ENCODE peak calls at places on chromosomes 11 and 22, in six cellular contexts. J, R, A, E, N and G are unnamed samples. For H3K4me1, the result is how much of the 10 kb centered on the place peaks cover.

GRCh38 chr22:41487037-41487963 is 18.4 kb downstream of the ACO2 start:
- DNase-seq in J (no peak), R (no peak), A (no peak), E (no peak), N (peak), G (no peak)

GRCh38 chr11:131880279-131880678 is 509.9 kb downstream of the NTM start:
- DNase-seq in J (no peak), R (no peak), A (no peak), E (no peak), N (no peak), G (no peak)

GRCh38 chr22:43853328-43853931 is 8.9 kb downstream of the SULT4A1 start:
- DNase-seq in J (no peak), R (no peak), A (no peak), E (no peak), N (no peak), G (no peak)

GRCh38 chr22:36223504-36223903 is 15.8 kb downstream of the APOL2 start:
- DNase-seq in J (no peak), R (no peak), A (no peak), E (no peak), N (no peak), G (no peak)

GRCh38 chr11:127003260-127003981 is 2.9 kb upstream of the KIRREL3 start:
- DNase-seq in J (no peak), R (no peak), A (peak), E (peak), N (peak), G (peak)

GRCh38 chr22:19483481-19484244 is 3.9 kb downstream of the CDC45 start:
- DNase-seq in J (no peak), R (no peak), A (no peak), E (no peak), N (no peak), G (no peak)

GRCh38 chr11:12269446-12270214 is 107.7 kb upstream of the PARVA start:
- DNase-seq in J (no peak), R (no peak), A (no peak), E (no peak), N (no peak), G (no peak)

GRCh38 chr11:102138677-102139076 is 28.4 kb downstream of the YAP1 start:
- DNase-seq in J (no peak), R (no peak), A (no peak), E (no peak), N (no peak), G (no peak)

GRCh38 chr11:27443746-27444465 is 28.7 kb downstream of the LGR4 start:
- DNase-seq in J (no peak), R (no peak), A (no peak), E (no peak), N (no peak), G (peak)

GRCh38 chr22:20018001-20018400 is 1.4 kb upstream of the ARVCF start:
- DNase-seq in J (no peak), R (no peak), A (no peak), E (no peak), N (no peak), G (no peak)

DNA sequence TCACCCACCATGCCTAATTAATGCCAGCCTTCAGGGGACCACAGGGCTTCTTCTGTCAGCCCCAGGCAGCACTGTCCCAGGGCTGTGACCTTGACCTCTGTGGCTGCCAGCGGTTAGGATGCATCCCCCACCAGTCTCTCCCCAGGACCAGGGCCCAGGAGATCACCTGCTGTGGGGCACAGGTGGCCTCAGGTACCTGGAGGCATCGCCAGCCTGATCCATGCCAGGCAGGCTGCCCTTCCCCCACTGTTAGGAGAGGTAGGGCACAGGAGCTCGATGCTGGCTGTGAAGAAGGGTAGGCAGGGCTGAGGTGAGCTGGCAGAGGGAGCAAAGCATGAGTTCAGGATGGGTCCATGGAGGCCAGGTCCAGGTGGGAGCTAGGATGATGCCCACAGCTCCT is 16.7 kb upstream of the MDK start:
- DNase-seq in J (no peak), R (no peak), A (no peak), E (no peak), N (no peak), G (no peak)
- H3K4me1 ChIP-seq in J (under half), R (under half), A (under half), E (under half), N (under half), G (under half)

GRCh38 chr11:110797453-110797852 is 85.2 kb upstream of the ARHGAP20 start:
- DNase-seq in J (no peak), R (peak), A (no peak), E (no peak), N (peak), G (no peak)

GRCh38 chr11:110798231-110798630 is 86.0 kb upstream of the ARHGAP20 start:
- DNase-seq in J (no peak), R (no peak), A (no peak), E (no peak), N (no peak), G (no peak)

GRCh38 chr11:110793556-110793955 is 81.3 kb upstream of the ARHGAP20 start:
- DNase-seq in J (no peak), R (no peak), A (no peak), E (no peak), N (no peak), G (no peak)

GRCh38 chr11:110795124-110795624 is 82.9 kb upstream of the ARHGAP20 start:
- DNase-seq in J (no peak), R (no peak), A (no peak), E (no peak), N (no peak), G (no peak)
- TF ChIP-seq POLR2A in J (no peak), R (no peak), A (no peak), E (no peak), N (no peak), G (no peak)

DNA sequence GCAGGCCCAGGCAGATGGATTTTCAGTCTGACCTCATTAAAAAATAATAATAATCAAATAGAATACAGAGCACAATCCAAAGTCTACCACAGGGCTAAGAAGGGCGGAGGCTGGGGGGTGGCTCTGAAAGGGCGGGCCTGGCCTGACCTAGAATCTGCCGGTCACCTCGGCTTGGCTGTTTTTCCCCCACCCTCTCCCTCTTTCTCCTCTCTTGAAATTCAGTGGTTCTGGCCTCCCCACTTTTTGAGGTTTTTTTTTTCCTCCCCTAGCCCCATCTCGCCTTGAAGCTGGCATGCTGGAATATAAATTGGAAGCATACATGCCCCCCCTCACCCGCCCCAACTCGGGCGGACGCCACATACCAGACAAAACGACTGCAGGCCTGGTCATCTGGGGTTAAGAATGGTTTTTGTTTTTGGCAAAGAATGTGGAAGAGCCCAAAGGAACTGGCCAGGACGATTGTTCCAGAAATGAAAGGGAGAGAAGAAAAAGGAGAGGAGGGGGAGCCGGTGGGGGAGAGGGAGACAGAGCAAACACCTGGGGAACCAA is 25.1 kb downstream of the MN1 start:
- DNase-seq in J (no peak), R (no peak), A (no peak), E (no peak), N (no peak), G (no peak)
- H3K4me1 ChIP-seq in J (under half), R (under half), A (under half), E (under half), N (under half), G (under half)

DNA sequence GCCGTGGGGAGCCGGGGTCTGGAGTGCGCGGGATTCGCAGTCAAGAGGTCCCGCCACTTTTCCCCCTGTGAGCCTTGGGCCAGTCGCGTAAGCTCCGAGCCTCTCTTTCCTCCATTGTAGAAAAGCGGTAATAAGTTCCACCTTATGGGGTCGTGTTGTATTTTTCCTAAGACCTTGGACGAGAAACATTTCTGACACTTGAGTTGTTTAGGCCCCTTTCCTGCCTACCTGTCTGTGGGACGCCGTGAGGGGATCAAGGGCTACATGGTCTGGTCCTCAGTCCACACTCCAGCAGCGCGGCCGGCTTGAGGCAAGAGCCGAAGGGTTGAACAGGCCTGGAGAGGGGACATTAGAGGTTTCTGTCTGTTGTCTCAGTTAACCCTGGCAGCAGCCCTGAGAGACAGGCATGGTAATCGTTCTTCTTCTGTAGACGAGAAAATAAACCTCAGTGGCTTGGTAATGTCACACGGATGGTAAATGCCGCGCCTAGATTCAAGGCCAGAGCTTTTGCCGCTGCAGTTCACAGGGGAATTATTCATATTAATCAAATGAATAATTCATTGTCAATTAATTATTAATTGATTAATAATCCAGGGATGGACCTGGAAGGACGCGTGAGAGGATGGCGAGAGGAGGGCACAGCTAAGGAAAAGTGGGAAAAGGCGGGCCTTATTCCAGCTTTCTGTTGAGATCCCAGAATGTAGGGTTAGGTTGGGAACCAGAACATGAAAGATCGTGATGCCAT is 545 bp downstream of the FEN1 start:
- DNase-seq in J (no peak), R (no peak), A (no peak), E (peak), N (no peak), G (no peak)
- TF ChIP-seq POLR2A in J (no peak), R (no peak), A (no peak), E (no peak), N (no peak), G (no peak)

GRCh38 chr11:31805037-31805628 is 6.0 kb downstream of the PAX6 start:
- DNase-seq in J (no peak), R (no peak), A (no peak), E (no peak), N (no peak), G (no peak)

GRCh38 chr11:31804439-31805036 is 6.6 kb downstream of the PAX6 start:
- DNase-seq in J (no peak), R (no peak), A (no peak), E (no peak), N (no peak), G (no peak)

GRCh38 chr11:31806186-31806943 is 4.8 kb downstream of the PAX6 start:
- DNase-seq in J (no peak), R (no peak), A (no peak), E (no peak), N (no peak), G (no peak)

GRCh38 chr11:31806944-31807790 is 4.0 kb downstream of the PAX6 start:
- DNase-seq in J (no peak), R (no peak), A (no peak), E (no peak), N (no peak), G (no peak)

DNA sequence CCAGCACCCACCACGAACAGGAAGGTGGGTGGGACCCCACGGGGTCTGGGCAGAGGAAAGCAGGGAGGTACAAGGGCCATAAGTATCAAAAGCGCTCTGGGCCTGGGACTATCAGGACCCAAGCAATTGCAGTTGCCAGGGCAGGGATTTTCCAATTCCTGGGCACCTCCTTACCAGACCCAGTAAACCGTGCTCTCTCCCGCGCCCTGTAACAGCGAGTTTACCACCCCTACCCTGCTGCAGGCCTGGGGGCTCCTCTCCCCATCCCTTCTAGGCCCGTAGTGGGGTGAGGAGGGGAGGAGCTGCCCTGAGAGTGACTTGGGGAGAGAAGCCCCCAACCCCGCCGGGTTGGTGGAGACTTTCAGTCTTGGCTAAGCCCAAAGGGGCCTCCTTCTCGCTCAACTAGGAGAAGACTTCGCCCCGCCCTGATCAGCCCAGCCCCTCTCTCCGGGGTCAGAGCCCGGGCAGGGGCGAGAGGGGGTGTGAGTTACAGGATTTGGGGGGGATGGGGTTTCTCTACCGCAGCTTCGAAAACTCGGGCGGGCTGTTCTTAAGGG is 5.4 kb downstream of the PAX6 start:
- DNase-seq in J (no peak), R (no peak), A (no peak), E (no peak), N (no peak), G (no peak)
- H3K4me1 ChIP-seq in J (under half), R (under half), A (under half), E (under half), N (under half), G (under half)

GRCh38 chr11:34105079-34105956 is at the start of gene NAT10:
- DNase-seq in J (peak), R (peak), A (peak), E (peak), N (peak), G (peak)
- TF ChIP-seq POLR2A in J (peak), R (peak), A (peak), E (peak), N (peak), G (peak)